ENCODE peak calls at places on chromosome 13, in nine cellular contexts. G is stimulated activated naive CD4-positive, alpha-beta T cell; K is small intestine; B is lung; S is activated CD4-positive, alpha-beta T cell treated with anti-CD3 and anti-CD28 coated beads for 24 hours; O is HS-5; C is stimulated activated CD8-positive, alpha-beta memory T cell treated with anti-CD3 and anti-CD28 coated beads, Interleukin-7, amount 100 ng/mL, for 1 hour; M is NCI-H2081; A is suprapubic skin. N is an unnamed sample.
A peak's percentile ranks its signal among the peaks of the same experiment; 100 is the strongest.

GRCh38 chr13:27023385-27023784 is 148.2 kb downstream of the USP12 start:
- DNase-seq in G (no peak), A (peak; percentile 13), O (no peak), B (no peak), K (no peak), M (no peak), S (no peak), C (no peak), N (no peak)

GRCh38 chr13:36431204-36432105 is 840 bp upstream of the CCNA1 start:
- DNase-seq in S (no peak), G (no peak), M (peak; percentile 13), O (no peak), B (no peak), A (no peak), K (no peak), C (no peak), N (no peak)

GRCh38 chr13:74434782-74435181 is 300.6 kb upstream of the KLF12 start:
- DNase-seq in B (no peak), C (no peak), G (no peak), K (no peak), M (no peak), A (no peak), S (no peak), O (no peak), N (no peak)

GRCh38 chr13:39422845-39423565 is 180.0 kb downstream of the LHFPL6 start:
- DNase-seq in O (no peak), G (no peak), K (no peak), S (no peak), M (no peak), C (no peak), A (no peak), B (no peak), N (no peak)

GRCh38 chr13:72144625-72145024 is 277.6 kb upstream of the DACH1 start:
- DNase-seq in A (no peak), M (no peak), O (no peak), G (no peak), B (no peak), C (no peak), S (no peak), K (no peak), N (no peak)

GRCh38 chr13:100542546-100543156 is 45.9 kb downstream of the GGACT start:
- DNase-seq in B (no peak), G (no peak), O (peak; percentile 8), C (no peak), A (peak; percentile 28), K (peak; percentile 17), M (no peak), S (no peak), N (peak; percentile 32)

GRCh38 chr13:26445092-26445491 is 112.4 kb upstream of the WASF3 start:
- DNase-seq in M (no peak), B (no peak), O (no peak), K (no peak), A (no peak), C (no peak), G (no peak), S (no peak), N (no peak)

GRCh38 chr13:44373601-44374347 is at the start of gene SERP2:
- DNase-seq in A (no peak), O (no peak), B (no peak), S (no peak), K (no peak), G (no peak), C (no peak), M (peak; percentile 58), N (no peak)

GRCh38 chr13:110284809-110285519 is 22.0 kb downstream of the COL4A1 start:
- DNase-seq in B (no peak), C (no peak), G (no peak), O (peak; percentile 29), A (no peak), M (no peak), K (no peak), S (no peak), N (no peak)

GRCh38 chr13:110689041-110689440 is 16.9 kb downstream of the CARS2 start:
- DNase-seq in K (no peak), C (no peak), G (no peak), A (no peak), M (no peak), B (no peak), O (no peak), S (no peak), N (no peak)

GRCh38 chr13:94480672-94481145 is 1.2 kb upstream of the DCT start:
- DNase-seq in B (no peak), O (no peak), G (no peak), K (no peak), M (no peak), S (no peak), A (no peak), C (no peak), N (no peak)

GRCh38 chr13:48126944-48127814 is 32.3 kb upstream of the MED4 start:
- DNase-seq in M (peak; percentile 68), S (peak; percentile 1), G (peak; percentile 24), C (peak; percentile 2), B (peak; percentile 38), K (peak; percentile 78), A (no peak), O (peak; percentile 26), N (peak; percentile 22)

GRCh38 chr13:113029487-113030258 is 60.7 kb downstream of the MCF2L start:
- DNase-seq in G (peak; percentile 29), B (no peak), O (no peak), A (no peak), C (peak; percentile 37), S (peak; percentile 41), K (peak; percentile 14), M (peak; percentile 62), N (peak; percentile 22)

GRCh38 chr13:103540394-103540793 is 474.2 kb upstream of the SLC10A2 start:
- DNase-seq in A (no peak), K (no peak), S (no peak), O (no peak), C (no peak), M (peak; percentile 24), B (no peak), G (no peak), N (no peak)

GRCh38 chr13:39259371-39259770 is 221.1 kb downstream of the NHLRC3 start:
- DNase-seq in O (no peak), G (no peak), M (no peak), S (no peak), B (no peak), A (no peak), K (no peak), C (no peak), N (no peak)

GRCh38 chr13:80444240-80445015 is 103.5 kb upstream of the SPRY2 start:
- DNase-seq in C (no peak), G (no peak), K (no peak), S (no peak), M (no peak), B (no peak), O (no peak), A (no peak), N (no peak)

GRCh38 chr13:84655677-84656076 is 773.4 kb upstream of the SLITRK1 start:
- DNase-seq in A (no peak), K (no peak), S (no peak), M (no peak), G (no peak), B (no peak), O (no peak), C (no peak), N (no peak)

GRCh38 chr13:42747399-42747873 is 33.9 kb upstream of the FAM216B start:
- DNase-seq in M (peak; percentile 49), B (no peak), C (no peak), O (peak; percentile 19), A (no peak), G (no peak), K (no peak), S (no peak), N (no peak)

GRCh38 chr13:49652691-49653305 is 24.5 kb downstream of the ARL11 start:
- DNase-seq in B (no peak), C (no peak), O (no peak), A (no peak), K (peak; percentile 64), M (peak; percentile 32), S (no peak), G (no peak), N (no peak)

GRCh38 chr13:111337206-111337605 is 16.8 kb downstream of the TEX29 start:
- DNase-seq in B (peak; percentile 20), S (no peak), A (no peak), C (no peak), K (no peak), O (peak; percentile 81), M (no peak), G (no peak), N (no peak)

GRCh38 chr13:93637852-93638251 is 411.2 kb downstream of the GPC6 start:
- DNase-seq in M (no peak), K (no peak), A (no peak), S (no peak), O (no peak), B (no peak), C (no peak), G (no peak), N (no peak)

GRCh38 chr13:79241697-79242096 is 164.4 kb downstream of the RBM26 start:
- DNase-seq in M (no peak), A (no peak), K (no peak), B (no peak), O (no peak), C (no peak), S (no peak), G (no peak), N (no peak)

GRCh38 chr13:66659291-66660012 is 570.7 kb downstream of the PCDH9 start:
- DNase-seq in C (no peak), O (no peak), G (no peak), K (no peak), B (no peak), S (no peak), A (no peak), M (no peak), N (no peak)

GRCh38 chr13:29605860-29606526 is 10.5 kb upstream of the SLC7A1 start:
- DNase-seq in B (no peak), O (no peak), A (no peak), G (no peak), S (no peak), C (no peak), M (no peak), K (no peak), N (no peak)

GRCh38 chr13:109941951-109942350 is 155.6 kb upstream of the IRS2 start:
- DNase-seq in S (no peak), G (no peak), K (no peak), M (no peak), B (no peak), A (no peak), O (no peak), C (no peak), N (no peak)

GRCh38 chr13:98834254-98834960 is 81.9 kb upstream of the SLC15A1 start:
- DNase-seq in B (no peak), C (no peak), O (no peak), K (no peak), A (no peak), M (no peak), G (no peak), S (no peak), N (no peak)

GRCh38 chr13:75685239-75685697 is 49.1 kb downstream of the LMO7 start:
- DNase-seq in B (no peak), M (peak; percentile 62), O (no peak), S (no peak), G (no peak), A (no peak), C (no peak), K (no peak), N (no peak)

GRCh38 chr13:35966024-35966423 is 165.2 kb downstream of the DCLK1 start:
- DNase-seq in C (no peak), G (no peak), B (no peak), S (no peak), A (no peak), K (no peak), M (no peak), O (no peak), N (no peak)

GRCh38 chr13:29969286-29969685 is 118.9 kb upstream of the UBL3 start:
- DNase-seq in G (no peak), C (no peak), B (no peak), M (no peak), A (no peak), S (no peak), K (no peak), O (no peak), N (no peak)

GRCh38 chr13:111204438-111205177 is 89.5 kb downstream of the ARHGEF7 start:
- DNase-seq in M (no peak), A (no peak), B (peak; percentile 64), S (no peak), G (no peak), C (no peak), K (no peak), O (no peak), N (no peak)

GRCh38 chr13:33153421-33154381 is 131.9 kb downstream of the STARD13 start:
- DNase-seq in G (no peak), O (no peak), K (peak; percentile 58), C (no peak), A (no peak), S (no peak), B (no peak), M (no peak), N (no peak)

N was measured in GM18507.